ENCODE peak calls at places on chromosomes 11 and 22, in seven cellular contexts. P is Peyer's patch, M is HCT116, Q is IMR-90, Y is heart right ventricle, A is endothelial cell of umbilical vein, T is breast epithelium. B is an unnamed sample.
A peak's percentile ranks its signal among the peaks of the same experiment; 100 is the strongest.

GRCh38 chr11:8263109-8263768 is 439 bp downstream of the LMO1 start:
- DNase-seq in P (peak; percentile 30), M (no peak), Q (no peak), Y (no peak), A (no peak), T (no peak), B (no peak)

GRCh38 chr11:130866831-130867230 is 49.4 kb downstream of the SNX19 start:
- DNase-seq in P (no peak), M (no peak), Q (no peak), Y (no peak), A (no peak), T (no peak), B (no peak)

GRCh38 chr11:93512965-93513667 is 30.1 kb downstream of the SMCO4 start:
- DNase-seq in P (no peak), M (no peak), Q (no peak), Y (no peak), A (no peak), T (no peak), B (no peak)

GRCh38 chr11:114684636-114685035 is 6.3 kb downstream of the NXPE2 start:
- DNase-seq in P (no peak), M (no peak), Q (no peak), Y (no peak), A (no peak), T (no peak), B (no peak)

GRCh38 chr22:17633217-17633997 is 4.9 kb upstream of the ATP6V1E1 start:
- DNase-seq in P (no peak), M (peak; percentile 87), Q (peak; percentile 92), Y (no peak), A (no peak), T (peak; percentile 53), B (no peak)

GRCh38 chr11:38791346-38791961 is 2193.4 kb upstream of the RAG2 start:
- DNase-seq in P (peak; percentile 49), M (peak; percentile 8), Q (peak; percentile 58), Y (peak; percentile 40), A (peak; percentile 51), T (no peak), B (peak; percentile 24)

GRCh38 chr22:44683237-44683636 is 18.8 kb upstream of the PRR5 start:
- DNase-seq in P (no peak), M (no peak), Q (no peak), Y (no peak), A (no peak), T (no peak), B (no peak)

GRCh38 chr22:32802291-32802826 is 854 bp downstream of the TIMP3 start:
- DNase-seq in P (no peak), M (no peak), Q (no peak), Y (no peak), A (no peak), T (no peak), B (no peak)

GRCh38 chr11:15663778-15664218 is 549.1 kb downstream of the INSC start:
- DNase-seq in P (no peak), M (no peak), Q (no peak), Y (no peak), A (no peak), T (no peak), B (peak; percentile 30)

GRCh38 chr22:32794449-32795213 is 6.9 kb upstream of the TIMP3 start:
- DNase-seq in P (no peak), M (peak; percentile 10), Q (peak; percentile 54), Y (no peak), A (no peak), T (no peak), B (no peak)

GRCh38 chr11:83583953-83584352 is 297.8 kb upstream of the CCDC90B start:
- DNase-seq in P (no peak), M (no peak), Q (peak; percentile 80), Y (no peak), A (no peak), T (no peak), B (no peak)

DNA sequence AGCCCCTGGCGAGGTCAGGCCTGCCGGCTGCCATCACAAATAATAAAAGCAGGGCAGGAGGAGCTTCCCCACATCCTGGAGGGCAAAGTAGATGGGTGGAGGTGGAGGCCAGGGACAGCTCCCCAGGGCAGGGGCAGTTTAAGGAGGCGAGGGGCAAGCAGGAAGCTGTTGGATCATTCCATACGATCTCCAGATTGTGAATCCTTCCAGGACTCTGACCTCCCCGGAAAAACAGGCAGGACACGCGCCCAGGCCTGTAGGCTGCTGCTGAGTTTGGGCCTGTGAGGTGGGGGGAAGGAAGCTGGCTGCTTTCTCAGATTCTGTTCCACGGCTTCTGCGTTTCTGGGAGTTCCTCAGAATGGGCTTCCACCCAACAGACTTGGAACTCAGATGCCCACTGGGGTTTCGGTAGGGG is 39.1 kb downstream of the SBF1 start:
- DNase-seq in P (no peak), M (no peak), Q (no peak), Y (no peak), A (no peak), T (no peak), B (no peak)
- H3K36me3 ChIP-seq in P (no peaks in the 10 kb centered on the region), M (peaks cover 16% of the 10 kb centered on the region), Q (peaks cover 80% of the 10 kb centered on the region), Y (peaks cover 53% of the 10 kb centered on the region), A (peaks cover 2% of the 10 kb centered on the region), T (no peaks in the 10 kb centered on the region), B (peaks cover 36% of the 10 kb centered on the region)

GRCh38 chr22:26393929-26394328 is 35.1 kb upstream of the ASPHD2 start:
- DNase-seq in P (no peak), M (no peak), Q (no peak), Y (no peak), A (no peak), T (no peak), B (no peak)
- TF ChIP-seq CTCF in P (no peak), M (peak; percentile 36), Q (no peak), Y (no peak), A (no peak), T (no peak), B (no peak)

DNA sequence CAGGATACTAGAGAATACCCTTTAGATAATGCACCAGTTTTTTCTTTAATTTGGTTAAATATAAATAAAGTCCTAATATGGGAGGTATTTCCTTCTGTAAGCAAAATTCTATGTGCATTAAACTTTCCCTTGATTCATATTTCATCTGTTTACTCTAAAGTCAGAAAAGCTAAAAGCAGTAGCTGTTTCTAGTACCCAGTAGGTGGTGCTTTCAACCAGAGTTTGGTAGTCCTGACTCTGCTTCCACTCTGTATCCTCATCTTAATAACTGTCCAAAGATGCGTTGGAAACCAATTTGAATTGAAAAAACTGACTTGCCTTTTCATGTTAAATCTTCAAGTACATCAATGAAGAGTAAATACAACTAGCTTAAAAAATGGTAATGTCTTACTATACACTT is 1065.2 kb downstream of the JRKL start:
- DNase-seq in P (no peak), M (no peak), Q (no peak), Y (no peak), A (peak; percentile 16), T (no peak), B (no peak)
- H3K4me1 ChIP-seq in P (no peaks in the 10 kb centered on the region), M (no peaks in the 10 kb centered on the region), Q (no peaks in the 10 kb centered on the region), Y (no peaks in the 10 kb centered on the region), A (no peaks in the 10 kb centered on the region), T (no peaks in the 10 kb centered on the region), B (no peaks in the 10 kb centered on the region)

GRCh38 chr22:36281726-36282077 is 28.8 kb downstream of the APOL1 start:
- DNase-seq in P (no peak), M (no peak), Q (no peak), Y (no peak), A (no peak), T (no peak), B (no peak)
- H3K36me3 ChIP-seq in P (no peaks in the 10 kb centered on the region), M (peaks cover 38% of the 10 kb centered on the region), Q (peaks cover 72% of the 10 kb centered on the region), Y (peaks cover 58% of the 10 kb centered on the region), A (peaks cover 43% of the 10 kb centered on the region), T (peaks cover 7% of the 10 kb centered on the region), B (peaks cover 48% of the 10 kb centered on the region)

DNA sequence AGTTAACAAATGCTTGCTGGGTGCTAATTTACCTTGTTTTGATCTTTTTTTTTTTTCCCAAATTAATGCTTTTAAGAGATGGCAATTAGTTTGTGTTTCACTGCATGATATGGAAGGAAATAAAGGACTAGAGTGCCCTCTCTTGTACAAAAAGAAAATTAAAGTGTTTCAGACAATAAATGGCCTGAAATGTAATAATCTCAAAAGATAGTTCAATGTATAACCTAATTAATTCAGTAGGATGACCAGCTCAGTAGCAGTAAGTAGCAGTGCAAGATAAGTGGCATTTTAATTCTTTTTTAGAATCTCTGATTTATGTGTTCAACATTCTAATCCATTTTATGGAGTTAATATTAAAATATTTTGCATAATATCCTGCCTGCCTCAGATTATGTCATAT is 39.9 kb upstream of the MYO18B start:
- DNase-seq in P (no peak), M (no peak), Q (peak; percentile 29), Y (no peak), A (peak; percentile 29), T (no peak), B (no peak)
- TF ChIP-seq CTCF in P (no peak), M (peak; percentile 11), Q (peak; percentile 62), Y (peak; percentile 59), A (no peak), T (peak; percentile 41), B (peak; percentile 54)

GRCh38 chr22:27045103-27045940 is 387.9 kb downstream of the MIAT start:
- DNase-seq in P (no peak), M (no peak), Q (peak; percentile 36), Y (no peak), A (peak; percentile 28), T (no peak), B (peak; percentile 14)

GRCh38 chr22:27046126-27046525 is 388.7 kb downstream of the MIAT start:
- DNase-seq in P (no peak), M (no peak), Q (no peak), Y (no peak), A (no peak), T (no peak), B (no peak)

GRCh38 chr22:27046603-27047002 is 389.2 kb downstream of the MIAT start:
- DNase-seq in P (no peak), M (no peak), Q (no peak), Y (no peak), A (no peak), T (no peak), B (no peak)

GRCh38 chr22:27043246-27043645 is 385.9 kb downstream of the MIAT start:
- DNase-seq in P (no peak), M (no peak), Q (no peak), Y (no peak), A (no peak), T (no peak), B (no peak)

DNA sequence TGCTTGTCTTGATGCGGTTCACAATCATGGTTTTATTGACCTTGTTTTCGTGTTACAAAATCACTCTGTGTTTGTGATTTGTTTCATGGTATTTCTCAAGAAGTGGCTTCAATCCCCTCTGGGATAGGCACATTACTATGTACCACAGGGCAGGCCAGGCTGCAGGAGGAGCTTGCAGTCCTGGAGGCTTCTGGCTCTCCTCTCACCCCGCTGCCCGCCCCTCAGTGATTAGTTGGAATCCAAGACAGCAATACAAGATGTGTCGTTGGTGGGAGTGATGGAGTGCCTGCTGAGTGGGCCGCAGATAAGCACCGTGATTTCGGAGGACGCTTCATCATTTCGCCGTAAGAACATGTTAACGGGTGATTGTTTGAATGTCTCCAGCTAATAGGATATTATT is 384.4 kb downstream of the MIAT start:
- DNase-seq in P (no peak), M (no peak), Q (no peak), Y (no peak), A (no peak), T (no peak), B (no peak)
- H3K4me1 ChIP-seq in P (no peaks in the 10 kb centered on the region), M (no peaks in the 10 kb centered on the region), Q (peaks cover 2% of the 10 kb centered on the region), Y (no peaks in the 10 kb centered on the region), A (peaks cover 6% of the 10 kb centered on the region), T (no peaks in the 10 kb centered on the region), B (peaks cover 15% of the 10 kb centered on the region)

GRCh38 chr11:66219846-66220565 is 48.4 kb upstream of the RAB1B start:
- DNase-seq in P (peak; percentile 37), M (no peak), Q (no peak), Y (no peak), A (no peak), T (no peak), B (no peak)
- H3K36me3 ChIP-seq in P (no peaks in the 10 kb centered on the region), M (peaks cover 5% of the 10 kb centered on the region), Q (peaks cover 53% of the 10 kb centered on the region), Y (peaks cover 37% of the 10 kb centered on the region), A (peaks cover 4% of the 10 kb centered on the region), T (peaks cover 3% of the 10 kb centered on the region), B (peaks cover 13% of the 10 kb centered on the region)

B was measured in body of pancreas.